ENCODE peak calls at places on chromosomes 13 and 19, in four cellular contexts. One of them, this sample, is unnamed.
A peak's percentile ranks its signal among the peaks of the same experiment; 100 is the strongest.

GRCh38 chr13:108096301-108096700 is 119.0 kb downstream of the LIG4 start:
- DNase-seq in AG09309: no peak
- DNase-seq in cardiac fibroblast: no peak
- DNase-seq in heart left ventricle: no peak
- DNase-seq in this sample: no peak

GRCh38 chr19:19062454-19063182 is 1.2 kb upstream of the SLC25A42 start:
- DNase-seq in AG09309: no peak
- DNase-seq in cardiac fibroblast: peak; percentile 45
- DNase-seq in heart left ventricle: peak; percentile 44
- DNase-seq in this sample: peak; percentile 18

GRCh38 chr13:101919541-101920306 is 467.2 kb downstream of the ITGBL1 start:
- DNase-seq in cardiac fibroblast: peak; percentile 30
- DNase-seq in heart left ventricle: peak; percentile 34
- DNase-seq in AG09309: no peak
- DNase-seq in this sample: peak; percentile 20

GRCh38 chr13:97134364-97135095 is 87.6 kb upstream of the MBNL2 start:
- DNase-seq in heart left ventricle: no peak
- DNase-seq in AG09309: no peak
- DNase-seq in cardiac fibroblast: peak; percentile 60
- DNase-seq in this sample: no peak

GRCh38 chr19:43595605-43595998 is 332 bp downstream of the IRGQ start:
- DNase-seq in cardiac fibroblast: no peak
- DNase-seq in heart left ventricle: no peak
- DNase-seq in AG09309: no peak
- DNase-seq in this sample: no peak

GRCh38 chr13:106919093-106919492 is 351.2 kb upstream of the ARGLU1 start:
- DNase-seq in heart left ventricle: no peak
- DNase-seq in cardiac fibroblast: peak; percentile 7
- DNase-seq in AG09309: no peak
- DNase-seq in this sample: no peak

GRCh38 chr19:7900401-7900870 is 3.2 kb upstream of the MAP2K7 start:
- DNase-seq in heart left ventricle: no peak
- DNase-seq in cardiac fibroblast: no peak
- DNase-seq in AG09309: no peak
- DNase-seq in this sample: no peak

GRCh38 chr13:30759748-30760147 is 24.4 kb downstream of the ALOX5AP start:
- DNase-seq in cardiac fibroblast: peak; percentile 50
- DNase-seq in heart left ventricle: no peak
- DNase-seq in AG09309: no peak
- DNase-seq in this sample: peak; percentile 50

GRCh38 chr19:16095071-16095571 is 16.6 kb upstream of the RAB8A start:
- DNase-seq in cardiac fibroblast: peak; percentile 63
- DNase-seq in heart left ventricle: peak; percentile 57
- DNase-seq in AG09309: no peak
- DNase-seq in this sample: no peak

GRCh38 chr19:44590245-44591059 is 22.9 kb upstream of the IGSF23 start:
- DNase-seq in heart left ventricle: no peak
- DNase-seq in AG09309: no peak
- DNase-seq in cardiac fibroblast: no peak
- DNase-seq in this sample: no peak

GRCh38 chr19:18282021-18282787 is 782 bp upstream of the JUND start:
- DNase-seq in cardiac fibroblast: no peak
- DNase-seq in heart left ventricle: no peak
- DNase-seq in AG09309: no peak
- DNase-seq in this sample: no peak

GRCh38 chr19:17114414-17114831 is 38.8 kb downstream of the MYO9B start:
- DNase-seq in heart left ventricle: no peak
- DNase-seq in cardiac fibroblast: no peak
- DNase-seq in AG09309: no peak
- DNase-seq in this sample: no peak

GRCh38 chr13:25468330-25469178 is 96.8 kb downstream of the ATP8A2 start:
- DNase-seq in AG09309: no peak
- DNase-seq in cardiac fibroblast: no peak
- DNase-seq in heart left ventricle: no peak
- DNase-seq in this sample: no peak

GRCh38 chr19:47540748-47541147 is 25.9 kb upstream of the NAPA start:
- DNase-seq in heart left ventricle: no peak
- DNase-seq in cardiac fibroblast: peak; percentile 53
- DNase-seq in AG09309: peak; percentile 11
- DNase-seq in this sample: peak; percentile 62

GRCh38 chr13:34555988-34556387 is 386.1 kb upstream of the NBEA start:
- DNase-seq in heart left ventricle: no peak
- DNase-seq in AG09309: no peak
- DNase-seq in cardiac fibroblast: no peak
- DNase-seq in this sample: no peak

GRCh38 chr19:51219307-51219706 is 5.6 kb upstream of the CD33 start:
- DNase-seq in AG09309: no peak
- DNase-seq in heart left ventricle: no peak
- DNase-seq in cardiac fibroblast: no peak
- DNase-seq in this sample: no peak

GRCh38 chr19:46299004-46299509 is 2.2 kb downstream of the HIF3A start:
- DNase-seq in AG09309: no peak
- DNase-seq in heart left ventricle: peak; percentile 97
- DNase-seq in cardiac fibroblast: peak; percentile 93
- DNase-seq in this sample: peak; percentile 89

GRCh38 chr13:36666482-36667264 is 7.1 kb upstream of the SERTM1 start:
- DNase-seq in AG09309: no peak
- DNase-seq in heart left ventricle: no peak
- DNase-seq in cardiac fibroblast: no peak
- DNase-seq in this sample: no peak

GRCh38 chr19:40369797-40370196 is 20.2 kb downstream of the HIPK4 start:
- DNase-seq in heart left ventricle: no peak
- DNase-seq in cardiac fibroblast: no peak
- DNase-seq in AG09309: no peak
- DNase-seq in this sample: no peak

GRCh38 chr13:109157275-109157674 is 527.9 kb downstream of the MYO16 start:
- DNase-seq in AG09309: no peak
- DNase-seq in cardiac fibroblast: no peak
- DNase-seq in heart left ventricle: no peak
- DNase-seq in this sample: no peak

GRCh38 chr13:41544824-41545707 is 87.7 kb downstream of the RGCC start:
- DNase-seq in heart left ventricle: no peak
- DNase-seq in AG09309: no peak
- DNase-seq in cardiac fibroblast: peak; percentile 24
- DNase-seq in this sample: no peak

GRCh38 chr19:49362926-49363264 is 679 bp upstream of the TEAD2 start:
- DNase-seq in heart left ventricle: peak; percentile 69
- DNase-seq in cardiac fibroblast: no peak
- DNase-seq in AG09309: no peak
- DNase-seq in this sample: no peak

GRCh38 chr13:107365466-107366215 is 797.7 kb upstream of the ARGLU1 start:
- DNase-seq in cardiac fibroblast: no peak
- DNase-seq in heart left ventricle: no peak
- DNase-seq in AG09309: no peak
- DNase-seq in this sample: no peak

GRCh38 chr19:1130801-1131717 is 27.3 kb downstream of the GPX4 start:
- DNase-seq in heart left ventricle: no peak
- DNase-seq in AG09309: no peak
- DNase-seq in cardiac fibroblast: no peak
- DNase-seq in this sample: peak; percentile 21

GRCh38 chr19:19105365-19106060 is 32.8 kb downstream of the TMEM161A start:
- DNase-seq in AG09309: no peak
- DNase-seq in heart left ventricle: peak; percentile 65
- DNase-seq in cardiac fibroblast: peak; percentile 36
- DNase-seq in this sample: peak; percentile 30

GRCh38 chr19:46081928-46082727 is 41.3 kb upstream of the IGFL4 start:
- DNase-seq in cardiac fibroblast: peak; percentile 83
- DNase-seq in heart left ventricle: no peak
- DNase-seq in AG09309: no peak
- DNase-seq in this sample: peak; percentile 82

GRCh38 chr13:25652764-25653163 is 281.0 kb downstream of the ATP8A2 start:
- DNase-seq in heart left ventricle: no peak
- DNase-seq in cardiac fibroblast: no peak
- DNase-seq in AG09309: no peak
- DNase-seq in this sample: no peak

GRCh38 chr19:45670670-45671453 is 2.8 kb downstream of the GIPR start:
- DNase-seq in AG09309: no peak
- DNase-seq in cardiac fibroblast: peak; percentile 74
- DNase-seq in heart left ventricle: peak; percentile 75
- DNase-seq in this sample: peak; percentile 53

GRCh38 chr13:106376411-106377112 is 158.9 kb downstream of the EFNB2 start:
- DNase-seq in AG09309: peak; percentile 76
- DNase-seq in heart left ventricle: no peak
- DNase-seq in cardiac fibroblast: peak; percentile 96
- DNase-seq in this sample: peak; percentile 82

GRCh38 chr13:106343831-106344230 is 191.6 kb downstream of the EFNB2 start:
- DNase-seq in heart left ventricle: no peak
- DNase-seq in AG09309: no peak
- DNase-seq in cardiac fibroblast: no peak
- DNase-seq in this sample: no peak

GRCh38 chr19:5037936-5038335 is 69.0 kb downstream of the KDM4B start:
- DNase-seq in cardiac fibroblast: no peak
- DNase-seq in heart left ventricle: no peak
- DNase-seq in AG09309: no peak
- DNase-seq in this sample: no peak

GRCh38 chr19:3760871-3761361 is 576 bp downstream of the APBA3 start:
- DNase-seq in heart left ventricle: no peak
- DNase-seq in cardiac fibroblast: peak; percentile 20
- DNase-seq in AG09309: no peak
- DNase-seq in this sample: peak; percentile 19

GRCh38 chr19:36089847-36090246 is 21.1 kb upstream of the OVOL3 start:
- DNase-seq in cardiac fibroblast: no peak
- DNase-seq in AG09309: no peak
- DNase-seq in heart left ventricle: no peak
- DNase-seq in this sample: no peak

GRCh38 chr13:103640617-103641016 is 574.4 kb upstream of the SLC10A2 start:
- DNase-seq in heart left ventricle: no peak
- DNase-seq in cardiac fibroblast: peak; percentile 5
- DNase-seq in AG09309: no peak
- DNase-seq in this sample: no peak

GRCh38 chr13:103639326-103639725 is 573.1 kb upstream of the SLC10A2 start:
- DNase-seq in cardiac fibroblast: no peak
- DNase-seq in AG09309: no peak
- DNase-seq in heart left ventricle: no peak
- DNase-seq in this sample: no peak

GRCh38 chr13:103634066-103634465 is 567.8 kb upstream of the SLC10A2 start:
- DNase-seq in AG09309: no peak
- DNase-seq in cardiac fibroblast: no peak
- DNase-seq in heart left ventricle: no peak
- DNase-seq in this sample: no peak

GRCh38 chr13:103638706-103639105 is 572.5 kb upstream of the SLC10A2 start:
- DNase-seq in cardiac fibroblast: no peak
- DNase-seq in AG09309: no peak
- DNase-seq in heart left ventricle: no peak
- DNase-seq in this sample: no peak
- TF ChIP-seq CTCF in cardiac fibroblast: no peak
- TF ChIP-seq CTCF in AG09309: no peak
- TF ChIP-seq CTCF in heart left ventricle: no peak
- TF ChIP-seq CTCF in this sample: no peak

DNA sequence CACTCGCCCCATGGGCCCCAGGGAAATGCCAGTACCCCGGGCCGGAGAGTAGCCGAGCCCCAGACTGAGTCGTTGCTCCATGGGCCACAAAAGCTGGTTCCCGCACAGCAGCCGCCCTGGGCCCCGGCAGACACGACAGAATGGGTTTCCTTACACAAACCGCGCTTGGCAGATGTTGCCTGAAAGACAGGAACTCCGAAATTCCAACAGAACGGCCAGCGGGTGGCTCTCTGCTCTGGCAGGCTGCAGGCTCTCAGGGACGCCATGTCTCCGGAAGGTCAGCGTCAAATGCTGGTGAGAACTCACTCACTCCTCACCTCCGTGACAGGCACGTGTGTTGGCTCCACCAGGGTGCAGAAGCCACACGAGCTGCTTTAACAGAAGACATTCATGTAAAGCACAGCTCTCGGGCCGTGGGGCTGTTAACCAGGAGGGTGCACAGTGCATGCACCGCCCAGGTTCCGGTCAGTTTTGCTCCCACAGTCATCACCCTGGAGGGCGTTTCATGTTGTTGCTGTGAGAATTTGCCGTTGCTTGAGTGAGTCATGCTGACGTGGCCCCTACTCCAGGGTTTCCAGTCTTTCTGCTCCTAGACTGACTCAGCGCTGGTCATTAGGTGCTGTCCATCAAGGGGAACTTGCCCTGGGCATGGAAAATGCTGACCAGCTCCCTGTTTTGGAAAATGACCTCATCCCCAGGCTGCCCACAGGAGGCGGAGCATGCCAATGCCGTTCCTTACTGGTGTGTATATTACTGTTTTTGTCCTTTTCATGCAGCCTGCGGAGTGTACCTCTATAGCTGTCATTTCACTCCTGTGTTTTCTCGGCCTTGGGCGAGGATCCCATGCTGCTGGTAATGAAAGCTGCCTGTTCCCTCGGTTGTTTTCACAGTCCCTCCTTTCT is 44.8 kb downstream of the ANKRD10 start:
- DNase-seq in AG09309: peak; percentile 99
- DNase-seq in cardiac fibroblast: peak; percentile 100
- DNase-seq in heart left ventricle: peak; percentile 97
- DNase-seq in this sample: peak; percentile 100
- TF ChIP-seq CTCF in AG09309: peak; percentile 9
- TF ChIP-seq CTCF in cardiac fibroblast: no peak
- TF ChIP-seq CTCF in heart left ventricle: no peak
- TF ChIP-seq CTCF in this sample: peak; percentile 12

DNA sequence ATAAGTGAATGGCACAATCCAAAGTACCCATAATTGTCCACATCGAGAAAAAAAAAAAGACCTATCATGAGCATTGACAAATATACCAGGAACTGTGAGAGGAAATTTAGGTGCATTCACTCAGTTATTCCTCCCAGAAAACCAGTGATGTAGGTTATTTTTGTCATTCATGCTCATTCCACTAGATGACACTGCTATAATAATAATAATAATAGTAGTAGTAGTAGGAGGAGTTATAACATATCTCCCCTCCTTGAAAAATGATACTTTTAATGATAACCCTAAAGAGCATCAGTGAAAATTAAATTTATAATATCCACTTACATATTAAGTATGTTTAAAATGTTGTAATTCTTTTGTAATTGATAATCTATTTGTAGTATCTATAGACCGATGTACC is 463.9 kb upstream of the MIR17HG start:
- DNase-seq in cardiac fibroblast: no peak
- DNase-seq in AG09309: no peak
- DNase-seq in heart left ventricle: no peak
- DNase-seq in this sample: no peak
- TF ChIP-seq CTCF in cardiac fibroblast: no peak
- TF ChIP-seq CTCF in AG09309: no peak
- TF ChIP-seq CTCF in heart left ventricle: no peak
- TF ChIP-seq CTCF in this sample: no peak

DNA sequence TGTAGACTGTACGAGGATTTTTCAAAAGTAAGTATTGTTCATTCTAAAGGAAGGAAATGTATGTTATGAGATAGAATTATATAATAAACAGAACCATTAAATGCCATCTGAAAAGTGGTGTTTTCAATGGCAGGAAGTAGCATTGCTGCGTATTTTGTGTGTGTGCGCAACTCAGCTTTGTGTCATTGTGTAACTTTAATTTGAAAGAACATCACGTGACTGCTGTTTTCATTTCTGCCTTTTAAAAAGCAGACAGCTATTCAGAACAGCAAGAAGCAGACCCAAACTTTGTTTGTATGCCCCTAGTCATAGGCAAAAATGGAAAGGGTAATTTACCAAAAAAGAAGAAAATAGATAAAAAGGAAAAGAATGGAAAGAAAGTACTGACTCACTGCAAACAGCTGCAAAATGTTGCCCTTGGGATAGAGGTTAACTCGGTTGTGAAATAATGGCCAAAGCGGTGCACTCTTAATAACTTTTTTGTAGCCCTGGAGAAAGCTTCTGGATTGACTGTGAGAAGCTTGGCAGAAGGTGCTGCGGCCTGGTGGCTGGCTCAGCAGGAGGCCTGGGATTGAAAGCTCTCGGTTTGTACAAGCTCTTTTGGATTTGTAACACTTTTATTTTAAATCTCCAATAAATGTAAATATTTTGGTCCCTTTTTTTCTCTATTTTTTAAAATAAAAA is 97.3 kb downstream of the GGACT start:
- DNase-seq in cardiac fibroblast: peak; percentile 81
- DNase-seq in AG09309: peak; percentile 59
- DNase-seq in heart left ventricle: peak; percentile 34
- DNase-seq in this sample: peak; percentile 89
- TF ChIP-seq CTCF in cardiac fibroblast: peak; percentile 27
- TF ChIP-seq CTCF in AG09309: peak; percentile 27
- TF ChIP-seq CTCF in heart left ventricle: no peak
- TF ChIP-seq CTCF in this sample: peak; percentile 47